ENCODE peak calls at places on chromosomes 3 and 15, in four cellular contexts. B is NCI-H774, F is EH, K is MG63. E is an unnamed sample.

GRCh38 chr3:136171097-136171542 is 25.0 kb downstream of the MSL2 start:
- DNase-seq in F (peak; percentile 40), K (no peak), B (no peak), E (no peak)

GRCh38 chr15:100194955-100195354 is 146.8 kb downstream of the ADAMTS17 start:
- DNase-seq in K (no peak), F (no peak), B (no peak), E (no peak)

GRCh38 chr3:141894524-141895176 is 18.2 kb downstream of the ATP1B3 start:
- DNase-seq in F (peak; percentile 90), B (no peak), K (peak; percentile 50), E (no peak)

GRCh38 chr15:45346381-45346780 is 32.0 kb downstream of the GATM start:
- DNase-seq in K (no peak), F (no peak), B (no peak), E (no peak)

GRCh38 chr15:27176785-27177406 is 205.9 kb downstream of the GABRG3 start:
- DNase-seq in B (no peak), K (no peak), F (no peak), E (no peak)

GRCh38 chr3:98912448-98912847 is 11.0 kb upstream of the DCBLD2 start:
- DNase-seq in K (no peak), F (no peak), B (no peak), E (no peak)

GRCh38 chr3:4664412-4664811 is 171.3 kb downstream of the ITPR1 start:
- DNase-seq in F (no peak), K (no peak), B (no peak), E (no peak)

GRCh38 chr3:13110678-13111116 is 37.5 kb upstream of the IQSEC1 start:
- DNase-seq in F (peak; percentile 64), B (no peak), K (no peak), E (no peak)

GRCh38 chr3:30495172-30496124 is 111.0 kb upstream of the TGFBR2 start:
- DNase-seq in K (no peak), B (no peak), F (no peak), E (no peak)

GRCh38 chr3:153338487-153338886 is 176.5 kb downstream of the RAP2B start:
- DNase-seq in F (peak; percentile 60), K (no peak), B (no peak), E (no peak)

GRCh38 chr3:133691410-133692107 is 29.8 kb upstream of the TOPBP1 start:
- DNase-seq in B (no peak), F (peak; percentile 11), K (no peak), E (no peak)

GRCh38 chr3:53250881-53251605 is 4.8 kb downstream of the TKT start:
- DNase-seq in F (no peak), B (no peak), K (no peak), E (no peak)

GRCh38 chr3:148466143-148466542 is 231.6 kb upstream of the AGTR1 start:
- DNase-seq in F (peak; percentile 63), K (no peak), B (no peak), E (no peak)

GRCh38 chr3:72101538-72101937 is 316.6 kb upstream of the PROK2 start:
- DNase-seq in F (no peak), B (no peak), K (no peak), E (no peak)

GRCh38 chr3:111143-112069 is 85.2 kb upstream of the CHL1 start:
- DNase-seq in K (no peak), B (peak; percentile 16), F (no peak), E (peak; percentile 93)

GRCh38 chr3:104108522-104108921 is 1258.2 kb upstream of the ALCAM start:
- DNase-seq in B (no peak), F (no peak), K (no peak), E (no peak)

GRCh38 chr15:63374686-63375520 is 6.7 kb downstream of the CA12 start:
- DNase-seq in B (no peak), K (peak; percentile 87), F (peak; percentile 80), E (no peak)

GRCh38 chr3:156633335-156633734 is 41.1 kb upstream of the TIPARP start:
- DNase-seq in B (no peak), K (peak; percentile 39), F (peak; percentile 93), E (no peak)

GRCh38 chr3:187628169-187628568 is 42.0 kb downstream of the SST start:
- DNase-seq in K (no peak), B (no peak), F (no peak), E (peak; percentile 66)

GRCh38 chr3:129254536-129255230 is 5.3 kb downstream of the COPG1 start:
- DNase-seq in B (no peak), F (no peak), K (no peak), E (no peak)

GRCh38 chr15:81877533-81878227 is 168.1 kb downstream of the MEX3B start:
- DNase-seq in B (peak; percentile 36), F (no peak), K (no peak), E (peak; percentile 81)

GRCh38 chr15:85474700-85475316 is 94.4 kb downstream of the AKAP13 start:
- DNase-seq in K (no peak), B (no peak), F (peak; percentile 31), E (no peak)

GRCh38 chr3:171811059-171811912 is 1.0 kb upstream of the PLD1 start:
- DNase-seq in B (no peak), F (peak; percentile 99), K (no peak), E (peak; percentile 33)

GRCh38 chr3:114745322-114746240 is 401.5 kb downstream of the ZBTB20 start:
- DNase-seq in K (no peak), B (no peak), F (peak; percentile 83), E (no peak)

GRCh38 chr3:171842864-171843511 is at the start of gene TMEM212:
- DNase-seq in B (no peak), K (no peak), F (peak; percentile 51), E (no peak)

GRCh38 chr15:31801152-31801551 is 229.2 kb upstream of the CHRNA7 start:
- DNase-seq in B (no peak), K (peak; percentile 77), F (no peak), E (no peak)

GRCh38 chr3:37367436-37367835 is 193.1 kb upstream of the LRRFIP2 start:
- DNase-seq in F (no peak), B (no peak), K (no peak), E (no peak)

GRCh38 chr15:81190922-81191507 is 5.7 kb upstream of the IL16 start:
- DNase-seq in F (no peak), B (no peak), K (no peak), E (no peak)

GRCh38 chr3:4303187-4304123 is at the start of gene SETMAR:
- DNase-seq in B (peak; percentile 67), F (peak; percentile 85), K (peak; percentile 81), E (peak; percentile 90)

GRCh38 chr3:180048108-180048507 is 11.4 kb upstream of the PEX5L start:
- DNase-seq in B (no peak), K (no peak), F (no peak), E (no peak)

GRCh38 chr15:33315044-33315443 is 4.3 kb downstream of the RYR3 start:
- DNase-seq in F (no peak), K (no peak), B (no peak), E (no peak)

GRCh38 chr15:62391565-62392262 is 226.6 kb upstream of the C2CD4B start:
- DNase-seq in K (peak; percentile 61), F (peak; percentile 68), B (no peak), E (peak; percentile 77)

GRCh38 chr15:77738441-77739437 is 106.0 kb upstream of the LINGO1 start:
- DNase-seq in B (peak; percentile 87), F (no peak), K (no peak), E (peak; percentile 99)

GRCh38 chr15:80012060-80012726 is 41.2 kb upstream of the BCL2A1 start:
- DNase-seq in K (no peak), F (no peak), B (no peak), E (no peak)

GRCh38 chr3:8629151-8630021 is 15.2 kb downstream of the SSUH2 start:
- DNase-seq in F (peak; percentile 96), B (no peak), K (peak; percentile 85), E (no peak)